ENCODE peak calls at places on chromosomes 5 and 9, in eight cellular contexts. K, G, Q, Z, S, M, J and V are unnamed samples.

GRCh38 chr5:179113945-179114641 is 53.9 kb downstream of the ZNF354C start:
- DNase-seq in K (no peak), Z (no peak), J (no peak), M (no peak), S (no peak), Q (no peak), G (no peak), V (no peak)

GRCh38 chr9:6758418-6759113 is 793 bp downstream of the KDM4C start:
- DNase-seq in J (peak), G (peak), Z (peak), M (peak), Q (peak), S (peak), K (no peak), V (peak)

GRCh38 chr9:534886-535285 is 306.6 kb upstream of the DMRT1 start:
- DNase-seq in M (no peak), Z (no peak), J (peak), K (no peak), S (no peak), Q (peak), G (peak), V (peak)

GRCh38 chr5:36495638-36496010 is 110.8 kb upstream of the SLC1A3 start:
- DNase-seq in Z (no peak), G (no peak), S (no peak), Q (no peak), K (no peak), J (no peak), M (no peak), V (no peak)

GRCh38 chr5:10519729-10520128 is 44.1 kb upstream of the ANKRD33B start:
- DNase-seq in K (no peak), Z (no peak), S (no peak), M (no peak), Q (no peak), J (no peak), G (no peak), V (no peak)

GRCh38 chr9:27142299-27142930 is 33.4 kb downstream of the TEK start:
- DNase-seq in M (no peak), J (no peak), G (no peak), Q (no peak), Z (no peak), S (no peak), K (no peak), V (no peak)

GRCh38 chr9:20623748-20624124 is 1.4 kb upstream of the MLLT3 start:
- DNase-seq in Q (no peak), J (no peak), K (no peak), S (peak), M (no peak), Z (no peak), G (peak), V (no peak)

GRCh38 chr9:23700359-23700758 is 125.7 kb downstream of the ELAVL2 start:
- DNase-seq in J (no peak), Z (no peak), Q (no peak), K (no peak), M (no peak), G (no peak), S (no peak), V (no peak)

GRCh38 chr5:108588323-108588722 is 159.4 kb upstream of the FER start:
- DNase-seq in J (no peak), M (no peak), Q (no peak), G (no peak), K (no peak), Z (no peak), S (no peak), V (peak)

GRCh38 chr9:94619012-94619411 is 20.3 kb downstream of the FBP1 start:
- DNase-seq in G (no peak), S (no peak), Q (no peak), Z (no peak), K (no peak), M (no peak), J (no peak), V (no peak)

GRCh38 chr9:122265265-122265900 is 701 bp downstream of the MRRF start:
- DNase-seq in M (no peak), G (peak), K (no peak), J (no peak), Q (no peak), Z (peak), S (peak), V (peak)

GRCh38 chr9:78668148-78668825 is 371.4 kb downstream of the PSAT1 start:
- DNase-seq in Z (no peak), G (no peak), S (no peak), M (no peak), K (no peak), Q (no peak), J (no peak), V (peak)

GRCh38 chr9:72586388-72587160 is 65.2 kb downstream of the TMC1 start:
- DNase-seq in Z (peak), J (peak), Q (no peak), M (peak), G (peak), S (peak), K (peak), V (peak)
- TF ChIP-seq CTCF in Z (peak), J (no peak), Q (no peak), M (peak), G (peak), S (peak), K (peak), V (peak)

DNA sequence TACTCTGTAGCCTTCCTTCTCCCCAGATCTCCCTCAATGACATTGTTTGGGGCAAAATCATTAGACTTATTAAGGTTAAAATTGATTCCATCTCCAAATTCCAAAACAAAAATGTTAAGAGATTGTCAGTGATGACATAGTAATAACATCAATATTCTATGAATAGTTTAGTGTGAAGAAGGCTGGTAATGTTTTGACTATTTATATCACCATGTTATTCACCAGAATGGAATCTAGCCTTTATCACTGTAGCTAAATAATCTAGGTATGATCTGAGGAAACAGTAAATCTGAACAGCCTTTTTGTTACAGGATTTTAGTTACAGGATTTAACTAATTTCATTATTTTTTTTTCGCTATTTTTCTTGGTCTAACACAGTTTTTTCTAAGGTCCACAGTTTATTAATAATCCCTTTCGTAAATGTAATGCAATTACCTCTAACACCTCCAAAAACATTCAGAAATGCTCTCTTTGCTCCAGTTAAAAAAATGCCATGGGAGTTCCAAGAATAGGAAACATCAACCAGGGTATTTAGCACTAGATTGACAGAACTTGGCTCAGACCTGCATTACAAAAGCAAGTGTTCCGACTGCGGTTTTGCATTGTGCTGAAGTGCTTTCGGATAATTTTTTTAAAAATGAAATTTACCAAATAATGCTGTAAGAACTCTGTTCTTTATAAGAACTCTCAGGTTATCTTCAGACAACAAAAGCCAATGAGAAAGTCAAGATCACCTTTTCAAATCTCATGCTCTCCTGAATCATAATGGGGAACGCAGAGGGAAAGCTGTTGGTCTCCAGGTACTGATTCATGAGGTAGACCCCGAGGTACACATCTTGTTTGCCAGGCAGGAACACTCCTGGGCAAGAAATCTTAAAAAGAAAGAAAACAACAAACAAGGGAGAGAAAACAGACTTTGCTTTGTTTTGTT is 664 bp upstream of the PLPP6 start:
- DNase-seq in Z (no peak), M (no peak), S (peak), J (no peak), G (no peak), Q (no peak), K (no peak), V (peak)
- H3K4me3 ChIP-seq in Z (peak), M (peak), S (peak), J (peak), G (peak), Q (peak), K (peak), V (no peak)

GRCh38 chr9:81686614-81687520 is 2.5 kb downstream of the TLE1 start:
- DNase-seq in M (peak), G (peak), K (no peak), Q (peak), S (peak), J (peak), Z (peak), V (peak)

GRCh38 chr9:81683704-81684103 is 5.6 kb downstream of the TLE1 start:
- DNase-seq in G (no peak), J (no peak), Q (no peak), M (no peak), S (no peak), Z (no peak), K (no peak), V (no peak)

GRCh38 chr9:81683214-81683613 is 6.1 kb downstream of the TLE1 start:
- DNase-seq in K (no peak), G (no peak), J (no peak), M (no peak), S (no peak), Z (no peak), Q (no peak), V (no peak)

GRCh38 chr9:81687521-81688261 is 1.7 kb downstream of the TLE1 start:
- DNase-seq in K (no peak), Z (peak), Q (peak), G (peak), J (peak), M (no peak), S (no peak), V (no peak)

GRCh38 chr9:81685763-81686613 is 3.4 kb downstream of the TLE1 start:
- DNase-seq in M (peak), G (peak), S (peak), Z (peak), J (no peak), K (no peak), Q (no peak), V (no peak)
- TF ChIP-seq CTCF in M (peak), G (peak), S (peak), Z (no peak), J (no peak), K (peak), Q (no peak), V (no peak)

GRCh38 chr9:18741331-18741730 is 267.4 kb downstream of the ADAMTSL1 start:
- DNase-seq in K (no peak), M (no peak), J (no peak), Q (no peak), S (no peak), Z (no peak), G (no peak), V (no peak)

GRCh38 chr9:18745710-18746109 is 271.8 kb downstream of the ADAMTSL1 start:
- DNase-seq in M (no peak), G (no peak), S (no peak), K (no peak), J (no peak), Z (no peak), Q (no peak), V (no peak)

GRCh38 chr9:18741880-18742279 is 267.9 kb downstream of the ADAMTSL1 start:
- DNase-seq in G (no peak), K (no peak), Z (no peak), J (no peak), M (no peak), S (no peak), Q (no peak), V (no peak)

GRCh38 chr9:18743976-18744375 is 270.0 kb downstream of the ADAMTSL1 start:
- DNase-seq in G (no peak), J (no peak), Z (no peak), Q (no peak), M (no peak), K (no peak), S (peak), V (peak)

DNA sequence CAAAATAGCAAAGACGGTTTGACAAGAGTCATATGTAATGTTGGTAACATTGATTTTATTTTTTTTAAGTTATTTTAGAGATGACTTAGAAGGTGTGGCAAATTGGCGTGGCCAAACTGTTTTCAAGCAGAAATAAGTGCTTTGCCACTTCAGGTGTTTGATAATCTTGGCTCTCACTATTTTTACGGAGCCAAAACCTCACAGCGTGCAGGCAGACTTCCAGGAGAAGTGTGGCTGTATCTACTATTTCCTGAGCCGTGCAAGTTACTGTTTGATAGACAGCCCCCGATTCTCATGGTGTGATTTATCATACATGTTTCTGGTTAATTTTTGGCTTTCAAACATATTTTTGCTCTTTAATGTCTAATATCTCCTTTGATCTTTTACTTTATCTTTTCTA is 269.5 kb downstream of the ADAMTSL1 start:
- DNase-seq in J (no peak), Q (no peak), M (no peak), Z (no peak), K (no peak), G (no peak), S (no peak), V (no peak)
- H3K4me3 ChIP-seq in J (no peak), Q (no peak), M (no peak), Z (no peak), K (no peak), G (no peak), S (no peak), V (no peak)

GRCh38 chr9:105967798-105968197 is 273.5 kb downstream of the TMEM38B start:
- DNase-seq in G (no peak), J (no peak), M (no peak), K (no peak), S (no peak), Z (no peak), Q (no peak), V (no peak)
- TF ChIP-seq CTCF in G (no peak), J (no peak), M (no peak), K (no peak), S (no peak), Z (no peak), Q (no peak), V (no peak)

GRCh38 chr9:72948906-72949582 is 3.8 kb downstream of the ALDH1A1 start:
- DNase-seq in S (no peak), Z (peak), G (no peak), K (no peak), Q (no peak), J (no peak), M (no peak), V (no peak)
- H3K4me3 ChIP-seq in S (no peak), Z (peak), G (no peak), K (no peak), Q (peak), J (peak), M (no peak), V (no peak)

GRCh38 chr9:92501671-92502393 is 19.5 kb upstream of the ASPN start:
- DNase-seq in J (peak), G (peak), M (no peak), K (peak), Q (no peak), S (peak), Z (peak), V (peak)
- TF ChIP-seq CTCF in J (no peak), G (peak), M (peak), K (peak), Q (peak), S (peak), Z (peak), V (peak)